ENCODE peak calls at places on chromosomes 5 and 9, in eight cellular contexts. T, R, H, J, Z, A, U and N are unnamed samples.

GRCh38 chr5:135635471-135635870 is 56.7 kb upstream of the CXCL14 start:
- DNase-seq in U (no peak), R (no peak), J (no peak), T (no peak), H (no peak), Z (no peak), A (no peak), N (no peak)

GRCh38 chr5:133735346-133735745 is 123.0 kb upstream of the FSTL4 start:
- DNase-seq in A (no peak), R (no peak), H (no peak), J (peak; percentile 38), Z (no peak), U (no peak), T (no peak), N (no peak)

GRCh38 chr9:23643656-23644258 is 182.3 kb downstream of the ELAVL2 start:
- DNase-seq in T (no peak), U (no peak), R (no peak), Z (no peak), A (no peak), J (no peak), H (no peak), N (no peak)

GRCh38 chr5:424259-425110 is 18.5 kb upstream of the EXOC3 start:
- DNase-seq in J (no peak), Z (no peak), A (no peak), U (no peak), T (peak; percentile 44), H (peak; percentile 86), R (no peak), N (no peak)

GRCh38 chr9:99181621-99182020 is 40.1 kb downstream of the ALG2 start:
- DNase-seq in R (no peak), Z (no peak), A (peak; percentile 62), T (no peak), U (no peak), H (peak; percentile 62), J (no peak), N (no peak)

GRCh38 chr5:172860520-172861443 is 26.7 kb downstream of the ERGIC1 start:
- DNase-seq in R (peak; percentile 93), A (no peak), J (no peak), H (no peak), Z (no peak), T (peak; percentile 97), U (no peak), N (peak; percentile 77)

GRCh38 chr9:5453004-5453403 is 2.7 kb downstream of the CD274 start:
- DNase-seq in J (no peak), R (no peak), T (no peak), H (no peak), U (no peak), Z (no peak), A (no peak), N (no peak)

GRCh38 chr5:143213231-143213850 is 190.1 kb downstream of the NR3C1 start:
- DNase-seq in R (no peak), J (no peak), U (no peak), H (no peak), T (no peak), A (no peak), Z (no peak), N (no peak)

GRCh38 chr5:1050449-1051365 is 42.1 kb downstream of the NKD2 start:
- DNase-seq in H (no peak), U (no peak), R (no peak), Z (no peak), A (peak; percentile 6), T (no peak), J (no peak), N (no peak)

GRCh38 chr9:29118555-29118954 is 1545.3 kb upstream of the C9orf72 start:
- DNase-seq in Z (no peak), H (no peak), U (no peak), J (no peak), A (no peak), T (no peak), R (no peak), N (no peak)

GRCh38 chr5:31197183-31197582 is 3.7 kb downstream of the CDH6 start:
- DNase-seq in U (no peak), T (no peak), H (no peak), A (no peak), J (no peak), Z (no peak), R (no peak), N (no peak)

GRCh38 chr9:84875193-84875592 is 205.7 kb downstream of the NTRK2 start:
- DNase-seq in U (no peak), A (no peak), Z (peak; percentile 48), R (no peak), J (no peak), T (no peak), H (no peak), N (no peak)

GRCh38 chr5:98722188-98722587 is 51.3 kb upstream of the RGMB start:
- DNase-seq in T (no peak), Z (no peak), U (no peak), A (no peak), J (no peak), R (no peak), H (no peak), N (no peak)

GRCh38 chr9:127971357-127972315 is 9.2 kb downstream of the EEIG1 start:
- DNase-seq in Z (no peak), T (no peak), U (no peak), A (peak; percentile 62), H (no peak), R (no peak), J (no peak), N (no peak)

GRCh38 chr5:51488803-51489642 is 105.8 kb downstream of the ISL1 start:
- DNase-seq in H (no peak), J (no peak), A (no peak), R (no peak), T (no peak), U (no peak), Z (no peak), N (no peak)

GRCh38 chr5:172548981-172549707 is 91.9 kb upstream of the NEURL1B start:
- DNase-seq in J (no peak), A (no peak), Z (peak; percentile 39), U (no peak), R (no peak), H (no peak), T (no peak), N (no peak)

GRCh38 chr9:136886610-136887597 is 588 bp downstream of the TRAF2 start:
- DNase-seq in R (no peak), Z (peak; percentile 71), H (peak; percentile 79), A (peak; percentile 97), J (peak; percentile 17), T (no peak), U (no peak), N (peak; percentile 36)

GRCh38 chr5:115333164-115333563 is 36.7 kb upstream of the CCDC112 start:
- DNase-seq in U (no peak), Z (no peak), J (no peak), R (no peak), T (no peak), H (no peak), A (no peak), N (no peak)

GRCh38 chr5:55432549-55432948 is 102.2 kb downstream of the PLPP1 start:
- DNase-seq in R (no peak), T (no peak), A (no peak), H (no peak), J (no peak), Z (no peak), U (no peak), N (no peak)

GRCh38 chr5:77426670-77427069 is 65.4 kb downstream of the WDR41 start:
- DNase-seq in U (no peak), T (no peak), A (no peak), Z (no peak), H (no peak), R (no peak), J (no peak), N (no peak)

GRCh38 chr5:150155258-150156032 is at the start of gene PDGFRB:
- DNase-seq in J (no peak), H (peak; percentile 82), U (peak; percentile 87), Z (peak; percentile 58), T (peak; percentile 99), A (peak; percentile 85), R (peak; percentile 95), N (peak; percentile 48)

GRCh38 chr9:15416880-15417279 is 5.8 kb upstream of the SNAPC3 start:
- DNase-seq in U (no peak), Z (peak; percentile 21), T (no peak), R (no peak), A (peak; percentile 34), H (peak; percentile 49), J (peak; percentile 59), N (peak; percentile 47)

GRCh38 chr5:172511952-172512351 is 57.6 kb upstream of the SH3PXD2B start:
- DNase-seq in T (no peak), R (no peak), J (no peak), U (no peak), Z (no peak), A (no peak), H (no peak), N (no peak)

GRCh38 chr5:72079288-72079687 is 28.0 kb upstream of the MAP1B start:
- DNase-seq in A (no peak), Z (peak; percentile 28), H (no peak), J (peak; percentile 11), U (no peak), T (no peak), R (no peak), N (no peak)
- TF ChIP-seq CTCF in A (no peak), Z (no peak), H (no peak), J (no peak), U (peak; percentile 27), T (no peak), R (no peak), N (no peak)

GRCh38 chr9:105188746-105189145 is 55.7 kb upstream of the SLC44A1 start:
- DNase-seq in U (no peak), J (no peak), Z (no peak), A (no peak), T (no peak), R (no peak), H (no peak), N (no peak)
- TF ChIP-seq CTCF in U (no peak), J (no peak), Z (no peak), A (no peak), T (no peak), R (no peak), H (no peak), N (no peak)

DNA sequence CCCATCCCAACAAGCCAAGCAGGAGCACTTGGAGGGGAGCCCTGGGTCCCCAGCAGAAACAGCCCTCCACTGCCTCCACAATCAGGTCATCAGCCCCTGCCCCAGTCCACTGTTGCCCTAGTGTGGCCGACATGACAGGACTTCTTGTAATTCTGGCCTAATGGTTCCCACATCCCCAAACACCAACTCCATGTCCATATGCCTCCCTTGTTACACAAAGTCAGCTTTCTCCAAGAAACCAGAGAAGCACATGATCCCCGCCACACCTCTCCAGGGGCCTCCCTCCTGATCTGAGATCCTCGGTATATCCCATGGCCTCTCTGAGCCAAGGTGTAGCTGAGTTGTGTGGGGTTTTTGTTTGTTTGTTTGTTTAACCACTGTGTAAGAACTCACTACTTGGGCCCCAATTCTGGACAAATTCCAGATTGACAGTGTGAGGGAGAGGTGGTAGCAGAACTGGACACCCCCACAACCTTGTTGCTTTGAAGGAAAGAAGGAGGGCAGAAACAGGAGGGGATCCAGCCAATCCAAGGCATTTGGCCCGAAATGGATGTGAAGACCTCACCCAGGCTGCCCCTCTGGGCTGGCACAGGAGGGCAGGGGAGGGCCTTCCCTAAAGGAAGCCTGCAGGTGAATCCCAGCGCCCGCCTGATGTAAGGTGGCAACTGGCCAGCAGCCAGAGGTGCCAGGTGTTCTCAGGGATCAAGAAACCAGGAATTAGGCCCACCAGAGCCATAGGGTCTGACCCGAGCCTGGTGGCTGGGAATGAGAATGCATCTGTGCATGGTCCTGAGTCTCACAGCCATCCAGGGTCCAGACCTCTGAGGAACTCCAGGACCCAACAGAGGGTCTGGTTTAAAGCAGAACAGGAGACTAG is 13.5 kb downstream of the IRF1 start:
- DNase-seq in H (no peak), Z (no peak), R (peak; percentile 68), T (peak; percentile 57), A (no peak), J (no peak), U (no peak), N (peak; percentile 13)
- TF ChIP-seq CTCF in H (no peak), Z (no peak), R (no peak), T (no peak), A (no peak), J (no peak), U (peak; percentile 33), N (no peak)

GRCh38 chr9:4327504-4328191 is 27.8 kb upstream of the GLIS3 start:
- DNase-seq in T (no peak), R (no peak), U (no peak), J (no peak), A (no peak), Z (no peak), H (no peak), N (no peak)
- TF ChIP-seq CTCF in T (no peak), R (no peak), U (no peak), J (no peak), A (no peak), Z (no peak), H (no peak), N (no peak)